ENCODE peak calls at places on chromosomes 5 and 9, in nine cellular contexts. One of them, this sample, is unnamed.

GRCh38 chr9:16744386-16744785 is 126.1 kb downstream of the BNC2 start:
- DNase-seq in NB4: no peak
- DNase-seq in upper lobe of right lung: no peak
- DNase-seq in BJ: no peak
- DNase-seq in keratinocyte: no peak
- DNase-seq in fibroblast of lung: peak; percentile 61
- DNase-seq in fibroblast of mammary gland: peak; percentile 86
- DNase-seq in stomach: no peak
- DNase-seq in psoas muscle: no peak
- DNase-seq in this sample: no peak

GRCh38 chr5:74408150-74409043 is 232.1 kb downstream of the ENC1 start:
- DNase-seq in NB4: no peak
- DNase-seq in upper lobe of right lung: no peak
- DNase-seq in BJ: no peak
- DNase-seq in keratinocyte: no peak
- DNase-seq in fibroblast of lung: no peak
- DNase-seq in fibroblast of mammary gland: no peak
- DNase-seq in stomach: no peak
- DNase-seq in psoas muscle: no peak
- DNase-seq in this sample: no peak

GRCh38 chr9:4553951-4554381 is 63.7 kb downstream of the SLC1A1 start:
- DNase-seq in NB4: no peak
- DNase-seq in upper lobe of right lung: no peak
- DNase-seq in BJ: no peak
- DNase-seq in keratinocyte: no peak
- DNase-seq in fibroblast of lung: peak; percentile 77
- DNase-seq in fibroblast of mammary gland: peak; percentile 62
- DNase-seq in stomach: no peak
- DNase-seq in psoas muscle: no peak
- DNase-seq in this sample: no peak

GRCh38 chr9:135061441-135061840 is 26.0 kb upstream of the OLFM1 start:
- DNase-seq in NB4: no peak
- DNase-seq in upper lobe of right lung: peak; percentile 40
- DNase-seq in BJ: no peak
- DNase-seq in keratinocyte: no peak
- DNase-seq in fibroblast of lung: no peak
- DNase-seq in fibroblast of mammary gland: no peak
- DNase-seq in stomach: peak; percentile 23
- DNase-seq in psoas muscle: no peak
- DNase-seq in this sample: no peak

GRCh38 chr5:115583474-115583873 is 18.8 kb downstream of the TICAM2 start:
- DNase-seq in NB4: no peak
- DNase-seq in upper lobe of right lung: no peak
- DNase-seq in BJ: peak; percentile 89
- DNase-seq in keratinocyte: no peak
- DNase-seq in fibroblast of lung: peak; percentile 97
- DNase-seq in fibroblast of mammary gland: peak; percentile 95
- DNase-seq in stomach: no peak
- DNase-seq in psoas muscle: no peak
- DNase-seq in this sample: no peak

GRCh38 chr5:137342764-137343163 is 156.4 kb downstream of the SPOCK1 start:
- DNase-seq in NB4: no peak
- DNase-seq in upper lobe of right lung: no peak
- DNase-seq in BJ: no peak
- DNase-seq in keratinocyte: no peak
- DNase-seq in fibroblast of lung: peak; percentile 77
- DNase-seq in fibroblast of mammary gland: no peak
- DNase-seq in stomach: no peak
- DNase-seq in psoas muscle: no peak
- DNase-seq in this sample: no peak

GRCh38 chr9:119441338-119441737 is 72.1 kb upstream of the BRINP1 start:
- DNase-seq in NB4: no peak
- DNase-seq in upper lobe of right lung: no peak
- DNase-seq in BJ: no peak
- DNase-seq in keratinocyte: no peak
- DNase-seq in fibroblast of lung: no peak
- DNase-seq in fibroblast of mammary gland: no peak
- DNase-seq in stomach: no peak
- DNase-seq in psoas muscle: no peak
- DNase-seq in this sample: no peak

GRCh38 chr9:121929893-121930875 is 162.9 kb downstream of the TTLL11 start:
- DNase-seq in NB4: peak; percentile 16
- DNase-seq in upper lobe of right lung: no peak
- DNase-seq in BJ: no peak
- DNase-seq in keratinocyte: no peak
- DNase-seq in fibroblast of lung: no peak
- DNase-seq in fibroblast of mammary gland: no peak
- DNase-seq in stomach: no peak
- DNase-seq in psoas muscle: no peak
- DNase-seq in this sample: peak; percentile 27

GRCh38 chr9:123150708-123151503 is 117.4 kb downstream of the GPR21 start:
- DNase-seq in NB4: no peak
- DNase-seq in upper lobe of right lung: no peak
- DNase-seq in BJ: no peak
- DNase-seq in keratinocyte: no peak
- DNase-seq in fibroblast of lung: peak; percentile 5
- DNase-seq in fibroblast of mammary gland: peak; percentile 31
- DNase-seq in stomach: no peak
- DNase-seq in psoas muscle: no peak
- DNase-seq in this sample: no peak

GRCh38 chr9:89799766-89800165 is 195.0 kb downstream of the GADD45G start:
- DNase-seq in NB4: no peak
- DNase-seq in upper lobe of right lung: no peak
- DNase-seq in BJ: no peak
- DNase-seq in keratinocyte: no peak
- DNase-seq in fibroblast of lung: no peak
- DNase-seq in fibroblast of mammary gland: no peak
- DNase-seq in stomach: no peak
- DNase-seq in psoas muscle: no peak
- DNase-seq in this sample: no peak

GRCh38 chr5:113057437-113058052 is 80.9 kb downstream of the DCP2 start:
- DNase-seq in NB4: no peak
- DNase-seq in upper lobe of right lung: no peak
- DNase-seq in BJ: no peak
- DNase-seq in keratinocyte: no peak
- DNase-seq in fibroblast of lung: no peak
- DNase-seq in fibroblast of mammary gland: no peak
- DNase-seq in stomach: no peak
- DNase-seq in psoas muscle: no peak
- DNase-seq in this sample: no peak

GRCh38 chr5:180604271-180604670 is 13.0 kb upstream of the SCGB3A1 start:
- DNase-seq in NB4: no peak
- DNase-seq in upper lobe of right lung: peak; percentile 46
- DNase-seq in BJ: no peak
- DNase-seq in keratinocyte: no peak
- DNase-seq in fibroblast of lung: no peak
- DNase-seq in fibroblast of mammary gland: no peak
- DNase-seq in stomach: no peak
- DNase-seq in psoas muscle: no peak
- DNase-seq in this sample: no peak

GRCh38 chr5:26482817-26483375 is 555.5 kb downstream of the CDH9 start:
- DNase-seq in NB4: peak; percentile 64
- DNase-seq in upper lobe of right lung: no peak
- DNase-seq in BJ: no peak
- DNase-seq in keratinocyte: no peak
- DNase-seq in fibroblast of lung: peak; percentile 3
- DNase-seq in fibroblast of mammary gland: peak; percentile 9
- DNase-seq in stomach: no peak
- DNase-seq in psoas muscle: no peak
- DNase-seq in this sample: peak; percentile 30

GRCh38 chr5:154740483-154740882 is 14.7 kb upstream of the LARP1 start:
- DNase-seq in NB4: no peak
- DNase-seq in upper lobe of right lung: no peak
- DNase-seq in BJ: no peak
- DNase-seq in keratinocyte: no peak
- DNase-seq in fibroblast of lung: peak; percentile 63
- DNase-seq in fibroblast of mammary gland: peak; percentile 73
- DNase-seq in stomach: peak; percentile 70
- DNase-seq in psoas muscle: peak; percentile 68
- DNase-seq in this sample: no peak

GRCh38 chr5:73008831-73009230 is 53.0 kb downstream of the FCHO2 start:
- DNase-seq in NB4: no peak
- DNase-seq in upper lobe of right lung: no peak
- DNase-seq in BJ: no peak
- DNase-seq in keratinocyte: no peak
- DNase-seq in fibroblast of lung: no peak
- DNase-seq in fibroblast of mammary gland: no peak
- DNase-seq in stomach: no peak
- DNase-seq in psoas muscle: no peak
- DNase-seq in this sample: no peak

GRCh38 chr5:6875376-6875775 is 162.1 kb downstream of the TENT4A start:
- DNase-seq in NB4: no peak
- DNase-seq in upper lobe of right lung: no peak
- DNase-seq in BJ: no peak
- DNase-seq in keratinocyte: no peak
- DNase-seq in fibroblast of lung: no peak
- DNase-seq in fibroblast of mammary gland: no peak
- DNase-seq in stomach: peak; percentile 49
- DNase-seq in psoas muscle: no peak
- DNase-seq in this sample: no peak

GRCh38 chr5:141050622-141051525 is at the start of gene PCDHB1:
- DNase-seq in NB4: no peak
- DNase-seq in upper lobe of right lung: no peak
- DNase-seq in BJ: no peak
- DNase-seq in keratinocyte: no peak
- DNase-seq in fibroblast of lung: no peak
- DNase-seq in fibroblast of mammary gland: no peak
- DNase-seq in stomach: no peak
- DNase-seq in psoas muscle: no peak
- DNase-seq in this sample: no peak

GRCh38 chr5:141051526-141051876 is 327 bp downstream of the PCDHB1 start:
- DNase-seq in NB4: no peak
- DNase-seq in upper lobe of right lung: no peak
- DNase-seq in BJ: no peak
- DNase-seq in keratinocyte: no peak
- DNase-seq in fibroblast of lung: no peak
- DNase-seq in fibroblast of mammary gland: no peak
- DNase-seq in stomach: no peak
- DNase-seq in psoas muscle: no peak
- DNase-seq in this sample: no peak
- H3K4me3 ChIP-seq in NB4: no peak overlapping the region
- H3K4me3 ChIP-seq in upper lobe of right lung: peak overlapping the region; percentile 50
- H3K4me3 ChIP-seq in BJ: no peak overlapping the region
- H3K4me3 ChIP-seq in keratinocyte: peak overlapping the region; percentile 15
- H3K4me3 ChIP-seq in fibroblast of lung: peak overlapping the region; percentile 4
- H3K4me3 ChIP-seq in fibroblast of mammary gland: no peak overlapping the region
- H3K4me3 ChIP-seq in stomach: peak overlapping the region; percentile 48
- H3K4me3 ChIP-seq in psoas muscle: peak overlapping the region; percentile 66
- H3K4me3 ChIP-seq in this sample: no peak overlapping the region

DNA sequence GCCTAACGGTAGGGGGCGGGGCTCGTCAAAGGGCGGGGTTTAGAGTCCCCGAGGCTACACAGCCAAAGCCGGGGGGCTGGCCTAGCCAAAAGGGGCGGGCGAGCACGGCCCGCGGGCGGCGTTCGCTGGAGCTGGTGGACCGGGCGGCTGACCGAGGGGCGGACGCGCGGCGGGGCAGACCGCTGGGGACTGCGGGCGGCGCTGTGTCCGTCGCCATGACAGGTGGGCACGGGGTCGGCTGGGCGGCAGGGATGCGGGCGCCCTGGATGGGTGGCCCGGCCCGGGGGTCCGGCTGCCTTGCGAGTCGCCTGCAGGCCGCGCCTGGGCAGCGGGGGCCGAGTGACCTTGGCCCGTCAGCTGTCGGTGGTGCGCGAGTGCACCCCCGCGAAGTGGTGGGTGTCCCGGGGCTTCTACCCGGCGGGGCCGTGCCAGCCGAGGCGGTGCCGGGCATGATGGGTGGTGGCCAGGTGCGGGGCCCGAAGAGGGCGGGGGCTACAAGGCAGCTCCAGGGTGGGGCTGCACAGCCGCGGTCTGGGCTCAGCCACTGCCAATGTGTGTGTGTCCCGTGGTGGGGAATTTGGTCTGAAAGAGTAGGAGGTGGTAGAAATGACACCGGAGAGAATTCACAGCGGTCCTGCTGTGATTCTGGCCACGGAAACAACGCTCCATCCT is at the start of gene CARD19:
- DNase-seq in NB4: peak; percentile 48
- DNase-seq in upper lobe of right lung: peak; percentile 87
- DNase-seq in BJ: no peak
- DNase-seq in keratinocyte: no peak
- DNase-seq in fibroblast of lung: peak; percentile 50
- DNase-seq in fibroblast of mammary gland: no peak
- DNase-seq in stomach: peak; percentile 67
- DNase-seq in psoas muscle: no peak
- DNase-seq in this sample: peak; percentile 50
- TF ChIP-seq CTCF in NB4: no peak
- TF ChIP-seq CTCF in upper lobe of right lung: no peak
- TF ChIP-seq CTCF in BJ: no peak
- TF ChIP-seq CTCF in keratinocyte: no peak
- TF ChIP-seq CTCF in fibroblast of lung: no peak
- TF ChIP-seq CTCF in fibroblast of mammary gland: no peak
- TF ChIP-seq CTCF in stomach: no peak
- TF ChIP-seq CTCF in psoas muscle: no peak
- TF ChIP-seq CTCF in this sample: no peak

GRCh38 chr5:1153428-1153827 is 41.6 kb upstream of the SLC12A7 start:
- DNase-seq in NB4: no peak
- DNase-seq in upper lobe of right lung: no peak
- DNase-seq in BJ: no peak
- DNase-seq in keratinocyte: no peak
- DNase-seq in fibroblast of lung: no peak
- DNase-seq in fibroblast of mammary gland: no peak
- DNase-seq in stomach: no peak
- DNase-seq in psoas muscle: no peak
- DNase-seq in this sample: no peak
- H3K4me3 ChIP-seq in NB4: no peak overlapping the region
- H3K4me3 ChIP-seq in upper lobe of right lung: no peak overlapping the region
- H3K4me3 ChIP-seq in BJ: no peak overlapping the region
- H3K4me3 ChIP-seq in keratinocyte: no peak overlapping the region
- H3K4me3 ChIP-seq in fibroblast of lung: no peak overlapping the region
- H3K4me3 ChIP-seq in fibroblast of mammary gland: no peak overlapping the region
- H3K4me3 ChIP-seq in stomach: no peak overlapping the region
- H3K4me3 ChIP-seq in psoas muscle: no peak overlapping the region
- H3K4me3 ChIP-seq in this sample: no peak overlapping the region

DNA sequence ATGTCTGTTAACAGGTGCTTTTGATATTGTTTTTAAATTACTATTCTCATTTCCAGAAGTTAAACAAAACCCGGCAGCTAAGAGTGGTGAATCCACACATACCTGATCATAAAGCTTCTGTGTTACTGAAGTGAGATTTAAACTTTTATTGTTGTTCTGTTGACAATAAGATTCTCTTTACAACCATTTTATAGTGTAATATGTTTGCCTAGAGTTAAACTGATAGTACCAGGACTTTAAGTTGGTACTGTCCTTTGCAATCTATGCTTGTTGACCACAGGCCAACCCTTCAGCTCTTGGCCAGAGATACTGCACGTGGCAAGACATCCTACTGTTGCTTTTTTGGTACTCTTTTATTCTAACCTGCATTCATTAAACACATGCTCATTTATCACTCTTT is 806.2 kb downstream of the MTRR start:
- DNase-seq in NB4: no peak
- DNase-seq in upper lobe of right lung: no peak
- DNase-seq in BJ: no peak
- DNase-seq in keratinocyte: no peak
- DNase-seq in fibroblast of lung: no peak
- DNase-seq in fibroblast of mammary gland: no peak
- DNase-seq in stomach: no peak
- DNase-seq in psoas muscle: no peak
- DNase-seq in this sample: no peak
- TF ChIP-seq CTCF in NB4: no peak
- TF ChIP-seq CTCF in upper lobe of right lung: no peak
- TF ChIP-seq CTCF in BJ: no peak
- TF ChIP-seq CTCF in keratinocyte: no peak
- TF ChIP-seq CTCF in fibroblast of lung: no peak
- TF ChIP-seq CTCF in fibroblast of mammary gland: no peak
- TF ChIP-seq CTCF in stomach: no peak
- TF ChIP-seq CTCF in psoas muscle: no peak
- TF ChIP-seq CTCF in this sample: no peak